ENCODE peak calls at places on chromosomes 1 and 21, in eight cellular contexts. Y is heart left ventricle, O is stomach, A is IMR-90, E is ovary, S is A549, N is sigmoid colon, U is adrenal gland. G is an unnamed sample.

GRCh38 chr1:210250665-210250997 is 18.0 kb downstream of the SERTAD4 start:
- DNase-seq in E (no peak), N (peak), O (peak), S (peak), A (no peak), Y (peak), U (no peak), G (peak)

GRCh38 chr1:198623920-198624647 is 14.8 kb upstream of the PTPRC start:
- DNase-seq in A (peak), N (no peak), E (no peak), S (no peak), O (no peak), U (no peak), Y (no peak), G (no peak)

GRCh38 chr1:2003564-2004131 is at the start of gene CFAP74:
- DNase-seq in N (no peak), Y (no peak), O (no peak), U (peak), A (peak), S (no peak), E (no peak), G (no peak)

GRCh38 chr1:27862671-27863551 is 9.4 kb upstream of the THEMIS2 start:
- DNase-seq in Y (peak), E (no peak), O (no peak), U (peak), A (peak), N (peak), S (no peak), G (peak)

GRCh38 chr1:230263573-230264195 is 162.4 kb downstream of the PGBD5 start:
- DNase-seq in S (no peak), A (no peak), O (no peak), Y (no peak), N (no peak), E (no peak), U (peak), G (no peak)

GRCh38 chr1:40239626-40240025 is 8.1 kb upstream of the TMCO2 start:
- DNase-seq in A (no peak), N (no peak), O (no peak), S (no peak), E (no peak), U (no peak), Y (no peak), G (no peak)

GRCh38 chr1:17825273-17826164 is 70.4 kb downstream of the ACTL8 start:
- DNase-seq in O (peak), Y (no peak), S (no peak), E (no peak), U (no peak), N (no peak), A (no peak), G (no peak)

GRCh38 chr1:42998381-42998780 is 39.7 kb upstream of the SLC2A1 start:
- DNase-seq in S (no peak), A (peak), U (no peak), O (no peak), N (no peak), Y (no peak), E (no peak), G (no peak)

GRCh38 chr21:31537872-31538576 is 121.5 kb upstream of the SOD1 start:
- DNase-seq in Y (no peak), O (no peak), A (no peak), E (no peak), U (no peak), S (no peak), N (no peak), G (peak)

GRCh38 chr1:21896652-21897532 is 40.2 kb downstream of the HSPG2 start:
- DNase-seq in A (no peak), U (peak), N (peak), Y (peak), S (no peak), E (peak), O (peak), G (no peak)

GRCh38 chr21:42343963-42344510 is 6.8 kb downstream of the TFF2 start:
- DNase-seq in E (no peak), U (peak), A (no peak), N (no peak), Y (no peak), O (no peak), S (no peak), G (no peak)

GRCh38 chr1:4652631-4653327 is 1.6 kb upstream of the AJAP1 start:
- DNase-seq in Y (peak), E (peak), O (peak), U (peak), N (no peak), S (peak), A (no peak), G (peak)

GRCh38 chr21:37139154-37139553 is 66.1 kb downstream of the TTC3 start:
- DNase-seq in S (no peak), N (no peak), Y (no peak), E (no peak), U (no peak), O (no peak), A (no peak), G (no peak)

GRCh38 chr21:20968391-20968790 is 29.8 kb upstream of the NCAM2 start:
- DNase-seq in E (no peak), N (no peak), U (no peak), A (no peak), S (no peak), Y (no peak), O (no peak), G (no peak)

GRCh38 chr1:1542766-1543705 is 2.6 kb upstream of the TMEM240 start:
- DNase-seq in Y (no peak), O (no peak), A (no peak), E (no peak), U (peak), N (no peak), S (no peak), G (no peak)

GRCh38 chr1:162562452-162562828 is 918 bp downstream of the UAP1 start:
- DNase-seq in S (no peak), O (no peak), U (no peak), E (no peak), A (peak), Y (no peak), N (no peak), G (peak)

GRCh38 chr1:19606817-19607706 is 37.0 kb upstream of the NBL1 start:
- DNase-seq in O (no peak), E (no peak), A (peak), S (no peak), N (no peak), Y (no peak), U (no peak), G (no peak)

GRCh38 chr1:89755593-89755992 is 65.2 kb upstream of the LRRC8D start:
- DNase-seq in S (no peak), E (no peak), U (no peak), A (no peak), N (no peak), Y (no peak), O (no peak), G (no peak)

GRCh38 chr1:111704776-111705175 is 34.4 kb downstream of the INKA2 start:
- DNase-seq in E (no peak), A (no peak), N (no peak), U (no peak), S (no peak), O (no peak), Y (no peak), G (no peak)

GRCh38 chr1:9687876-9688582 is 36.5 kb downstream of the PIK3CD start:
- DNase-seq in E (peak), N (no peak), O (peak), S (no peak), U (peak), A (peak), Y (no peak), G (peak)

GRCh38 chr1:220453371-220453770 is 74.6 kb upstream of the MARK1 start:
- DNase-seq in U (no peak), S (no peak), A (no peak), E (no peak), O (no peak), N (no peak), Y (no peak), G (no peak)

GRCh38 chr1:186272486-186272885 is 102.6 kb downstream of the TPR start:
- DNase-seq in E (no peak), Y (no peak), A (no peak), O (no peak), U (no peak), S (no peak), N (no peak), G (peak)

GRCh38 chr1:241310451-241310850 is 46.6 kb downstream of the RGS7 start:
- DNase-seq in O (no peak), S (no peak), E (no peak), N (no peak), A (peak), U (no peak), Y (no peak), G (peak)

GRCh38 chr1:160400284-160400645 is at the start of gene VANGL2:
- DNase-seq in A (peak), Y (peak), U (peak), E (peak), N (peak), S (peak), O (peak), G (peak)

GRCh38 chr21:34336245-34336644 is 27.6 kb upstream of the KCNE2 start:
- DNase-seq in S (no peak), A (no peak), U (no peak), E (no peak), O (no peak), N (no peak), Y (no peak), G (no peak)

GRCh38 chr1:164625004-164625617 is 66.1 kb downstream of the PBX1 start:
- DNase-seq in U (no peak), A (no peak), O (no peak), E (no peak), S (no peak), Y (no peak), N (no peak), G (peak)

GRCh38 chr1:100731758-100732157 is 12.2 kb downstream of the VCAM1 start:
- DNase-seq in U (no peak), N (no peak), S (no peak), O (no peak), A (no peak), Y (no peak), E (no peak), G (no peak)

GRCh38 chr1:114703242-114703641 is 7.9 kb upstream of the AMPD1 start:
- DNase-seq in N (no peak), Y (no peak), U (no peak), S (no peak), O (no peak), A (no peak), E (no peak), G (no peak)

GRCh38 chr1:22976127-22976460 is 3.4 kb upstream of the LACTBL1 start:
- DNase-seq in A (no peak), U (no peak), N (no peak), E (no peak), O (no peak), S (no peak), Y (no peak), G (no peak)

GRCh38 chr1:47225430-47226100 is 6.5 kb downstream of the TAL1 start:
- DNase-seq in N (no peak), E (no peak), A (no peak), U (no peak), S (no peak), Y (no peak), O (no peak), G (no peak)

GRCh38 chr1:37475380-37476086 is 1.2 kb downstream of the ZC3H12A start:
- DNase-seq in Y (no peak), A (no peak), U (peak), O (no peak), S (no peak), N (no peak), E (peak), G (peak)

GRCh38 chr1:199705825-199706224 is 321.7 kb upstream of the NR5A2 start:
- DNase-seq in E (no peak), N (no peak), U (no peak), Y (no peak), S (no peak), A (no peak), O (no peak), G (no peak)

DNA sequence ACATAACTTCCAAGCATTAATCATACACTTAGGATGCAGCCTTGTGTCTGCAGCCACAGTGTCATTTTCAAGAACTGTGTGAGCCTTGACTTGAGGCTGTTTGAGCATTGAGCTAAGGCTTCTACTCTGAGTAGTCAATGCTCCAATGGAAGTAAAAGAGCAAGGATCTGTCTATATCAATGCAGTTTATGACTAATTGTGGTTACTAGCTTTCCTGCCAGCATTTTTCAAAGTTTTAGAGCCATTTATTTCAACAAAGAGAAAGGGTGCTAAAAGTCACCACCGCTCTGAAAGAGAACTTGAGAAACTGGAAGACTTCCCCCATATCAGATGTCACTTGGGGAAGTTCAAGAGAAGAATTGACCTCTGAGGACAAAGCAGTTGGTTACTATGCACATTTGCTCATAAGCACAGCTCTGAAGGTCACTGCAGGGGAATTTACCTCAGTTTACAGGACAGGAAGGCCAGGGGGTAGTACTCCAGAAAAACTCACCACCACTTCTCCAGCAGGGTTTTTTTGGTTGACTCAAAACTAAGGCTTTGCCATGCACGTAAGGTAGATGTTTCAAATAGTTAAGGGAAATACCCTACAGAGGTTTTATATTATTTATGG is 24.5 kb upstream of the RGS1 start:
- DNase-seq in A (peak), Y (no peak), U (no peak), O (no peak), N (no peak), S (no peak), E (no peak), G (peak)
- TF ChIP-seq POLR2A in A (peak), Y (no peak), U (no peak), O (no peak), N (no peak), S (no peak), E (no peak), G (no peak)

GRCh38 chr1:222777977-222778376 is 36.9 kb upstream of the DISP1 start:
- DNase-seq in U (no peak), S (no peak), O (no peak), Y (no peak), A (peak), N (no peak), E (no peak), G (no peak)
- TF ChIP-seq CTCF in U (no peak), S (no peak), O (no peak), Y (no peak), A (no peak), N (no peak), E (no peak), G (no peak)

DNA sequence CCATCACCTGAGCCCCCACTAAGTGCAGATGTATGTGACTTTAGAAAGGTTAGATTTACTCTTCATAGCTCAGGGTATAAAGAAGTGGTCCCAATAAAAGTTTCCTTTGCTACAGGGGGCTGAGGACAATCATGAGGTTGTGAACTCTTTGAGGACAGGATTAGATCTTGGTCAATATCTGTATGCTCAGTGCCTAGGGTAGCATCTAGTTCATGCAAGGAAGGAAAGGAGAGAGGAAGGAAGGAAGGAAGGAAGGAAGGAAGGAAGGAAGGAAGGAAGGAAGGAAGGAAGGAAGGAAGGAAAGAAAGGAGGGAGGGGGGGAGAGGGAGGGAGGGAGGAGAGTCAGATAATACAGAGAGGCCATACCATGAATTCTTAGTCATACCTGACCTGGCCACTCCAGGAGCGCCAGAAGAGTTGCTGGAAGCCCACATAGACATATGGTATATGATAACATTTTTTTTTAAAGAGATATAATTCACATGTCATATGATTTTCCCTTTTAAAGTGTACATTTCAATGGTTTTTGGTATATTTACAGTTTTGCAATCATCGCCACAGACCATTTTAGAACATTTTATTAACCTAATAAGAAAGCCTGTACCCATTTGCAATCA is 9.7 kb upstream of the CSRP1 start:
- DNase-seq in N (no peak), S (no peak), E (no peak), Y (no peak), U (no peak), O (no peak), A (no peak), G (no peak)
- TF ChIP-seq POLR2A in N (no peak), S (no peak), E (no peak), Y (no peak), U (no peak), O (no peak), A (no peak), G (no peak)

GRCh38 chr1:55284856-55285255 is 69.7 kb upstream of the USP24 start:
- DNase-seq in Y (no peak), U (peak), E (peak), N (peak), O (no peak), S (peak), A (peak), G (peak)

GRCh38 chr1:55286851-55287602 is 71.9 kb upstream of the USP24 start:
- DNase-seq in A (peak), E (no peak), U (no peak), Y (no peak), S (no peak), O (no peak), N (no peak), G (no peak)

GRCh38 chr1:55288245-55288644 is 73.1 kb upstream of the USP24 start:
- DNase-seq in Y (peak), E (no peak), O (no peak), A (no peak), N (no peak), S (no peak), U (no peak), G (no peak)

GRCh38 chr1:55287732-55288131 is 72.6 kb upstream of the USP24 start:
- DNase-seq in Y (no peak), O (no peak), E (no peak), U (no peak), A (no peak), N (no peak), S (no peak), G (no peak)

DNA sequence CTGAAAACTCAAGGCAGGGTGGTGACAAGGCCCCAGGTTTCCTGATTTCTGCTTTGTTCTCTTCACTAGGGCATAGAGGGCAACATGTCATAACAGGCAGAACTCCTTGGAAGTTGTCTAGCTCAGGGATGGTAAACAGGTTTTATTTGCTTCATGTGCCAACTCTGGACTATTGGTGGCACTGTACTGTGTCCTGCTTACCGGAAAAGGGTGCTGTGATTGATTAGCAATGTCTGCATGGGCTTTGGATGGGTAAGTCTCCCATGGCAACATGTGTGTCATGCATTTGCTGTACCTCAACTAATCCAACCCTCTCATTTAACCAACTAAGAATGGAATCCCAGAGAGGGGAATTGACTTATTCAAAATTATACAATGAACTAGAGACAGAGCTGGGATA is 70.7 kb upstream of the USP24 start:
- DNase-seq in Y (no peak), E (no peak), S (no peak), A (no peak), O (no peak), U (no peak), N (no peak), G (no peak)
- TF ChIP-seq CTCF in Y (no peak), E (no peak), S (no peak), A (no peak), O (no peak), U (no peak), N (no peak), G (no peak)